ENCODE peak calls at places on chromosomes 5 and 9, in five cellular contexts. One of them, this sample, is unnamed.
A peak's percentile ranks its signal among the peaks of the same experiment; 100 is the strongest.

GRCh38 chr9:127417130-127418036 is 6.8 kb upstream of the ZNF79 start:
- DNase-seq in PC-9: peak; percentile 79
- DNase-seq in WERI-Rb-1: no peak
- DNase-seq in body of pancreas: no peak
- DNase-seq in tibial artery: no peak
- DNase-seq in this sample: no peak

GRCh38 chr9:131422241-131422792 is 28.4 kb downstream of the PRRC2B start:
- DNase-seq in PC-9: peak; percentile 59
- DNase-seq in WERI-Rb-1: no peak
- DNase-seq in body of pancreas: peak; percentile 39
- DNase-seq in tibial artery: no peak
- DNase-seq in this sample: no peak

GRCh38 chr9:35760651-35761050 is 6.6 kb upstream of the MSMP start:
- DNase-seq in PC-9: no peak
- DNase-seq in WERI-Rb-1: no peak
- DNase-seq in body of pancreas: peak; percentile 68
- DNase-seq in tibial artery: no peak
- DNase-seq in this sample: peak; percentile 86

GRCh38 chr9:21696411-21696865 is 106.0 kb upstream of the MTAP start:
- DNase-seq in PC-9: no peak
- DNase-seq in WERI-Rb-1: peak; percentile 41
- DNase-seq in body of pancreas: no peak
- DNase-seq in tibial artery: no peak
- DNase-seq in this sample: no peak

GRCh38 chr9:109556061-109556460 is 58.0 kb upstream of the PTPN3 start:
- DNase-seq in PC-9: peak; percentile 99
- DNase-seq in WERI-Rb-1: no peak
- DNase-seq in body of pancreas: no peak
- DNase-seq in tibial artery: no peak
- DNase-seq in this sample: no peak

GRCh38 chr5:138653502-138653901 is 78.3 kb upstream of the HSPA9 start:
- DNase-seq in PC-9: peak; percentile 57
- DNase-seq in WERI-Rb-1: peak; percentile 53
- DNase-seq in body of pancreas: no peak
- DNase-seq in tibial artery: no peak
- DNase-seq in this sample: peak; percentile 32

GRCh38 chr5:139710370-139711066 is 62.4 kb downstream of the CXXC5 start:
- DNase-seq in PC-9: no peak
- DNase-seq in WERI-Rb-1: peak; percentile 62
- DNase-seq in body of pancreas: peak; percentile 71
- DNase-seq in tibial artery: peak; percentile 88
- DNase-seq in this sample: peak; percentile 63

GRCh38 chr9:105295986-105296385 is 51.5 kb downstream of the SLC44A1 start:
- DNase-seq in PC-9: no peak
- DNase-seq in WERI-Rb-1: no peak
- DNase-seq in body of pancreas: no peak
- DNase-seq in tibial artery: no peak
- DNase-seq in this sample: peak; percentile 6

GRCh38 chr5:57488308-57488955 is 5.8 kb upstream of the ACTBL2 start:
- DNase-seq in PC-9: no peak
- DNase-seq in WERI-Rb-1: no peak
- DNase-seq in body of pancreas: no peak
- DNase-seq in tibial artery: no peak
- DNase-seq in this sample: peak; percentile 80

GRCh38 chr5:174943785-174944184 is 219.4 kb downstream of the MSX2 start:
- DNase-seq in PC-9: no peak
- DNase-seq in WERI-Rb-1: no peak
- DNase-seq in body of pancreas: no peak
- DNase-seq in tibial artery: no peak
- DNase-seq in this sample: no peak

DNA sequence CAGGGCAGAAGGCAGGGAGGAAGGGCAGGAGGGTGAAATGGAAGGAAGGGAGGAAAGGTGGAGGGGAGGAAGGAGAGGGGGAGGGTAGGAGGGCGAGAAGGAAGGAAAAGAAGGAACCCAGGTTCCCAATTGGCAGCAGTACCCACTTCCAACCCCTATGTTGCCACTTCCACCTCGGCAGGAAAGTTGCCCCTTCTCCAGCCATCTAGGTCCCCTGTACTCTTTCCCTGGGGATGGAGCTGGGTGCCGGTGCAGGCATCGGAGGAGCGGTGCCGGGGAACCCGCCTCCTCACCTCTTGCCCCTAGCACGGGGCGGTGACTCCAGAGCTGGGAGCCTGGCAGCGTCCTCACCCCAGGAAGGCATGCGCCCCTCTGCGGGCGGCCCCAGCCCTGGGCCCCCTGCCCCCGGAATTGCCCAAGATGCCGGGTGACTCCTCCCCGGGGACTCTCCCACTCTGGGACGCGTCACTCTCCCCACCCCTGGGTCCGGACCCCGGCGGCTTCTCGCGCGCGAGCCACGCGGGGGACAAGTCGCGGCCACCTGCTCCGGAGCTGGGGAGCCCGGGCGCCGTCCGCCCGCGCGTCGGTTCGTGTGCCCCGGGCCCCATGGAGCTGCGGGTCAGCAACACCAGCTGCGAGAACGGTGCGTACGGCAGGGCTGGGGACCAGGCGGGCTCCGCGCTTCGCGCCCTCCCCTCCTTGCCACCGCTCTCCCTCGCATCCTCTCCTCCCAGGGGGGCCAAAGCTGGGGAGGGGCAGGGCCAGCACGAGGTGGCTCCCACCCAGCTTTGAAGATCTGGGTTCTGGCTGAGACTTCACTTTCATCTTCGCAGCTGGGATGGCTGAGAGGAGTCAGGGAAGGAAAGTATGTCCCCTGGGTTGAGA is at the start of gene NIPAL4:
- DNase-seq in PC-9: no peak
- DNase-seq in WERI-Rb-1: no peak
- DNase-seq in body of pancreas: no peak
- DNase-seq in tibial artery: no peak
- DNase-seq in this sample: no peak
- H3K4me3 ChIP-seq in PC-9: peak within 1 kb of the TSS; percentile 47
- H3K4me3 ChIP-seq in WERI-Rb-1: peak within 1 kb of the TSS; percentile 43
- H3K4me3 ChIP-seq in body of pancreas: no peak within 1 kb of the TSS
- H3K4me3 ChIP-seq in tibial artery: peak within 1 kb of the TSS; percentile 49
- H3K4me3 ChIP-seq in this sample: peak within 1 kb of the TSS; percentile 51

GRCh38 chr9:89877051-89878002 is 272.5 kb downstream of the GADD45G start:
- DNase-seq in PC-9: no peak
- DNase-seq in WERI-Rb-1: peak; percentile 84
- DNase-seq in body of pancreas: peak; percentile 29
- DNase-seq in tibial artery: peak; percentile 57
- DNase-seq in this sample: no peak

GRCh38 chr9:89872913-89873707 is 268.3 kb downstream of the GADD45G start:
- DNase-seq in PC-9: no peak
- DNase-seq in WERI-Rb-1: peak; percentile 6
- DNase-seq in body of pancreas: no peak
- DNase-seq in tibial artery: peak; percentile 61
- DNase-seq in this sample: no peak

GRCh38 chr9:89873801-89874200 is 269.0 kb downstream of the GADD45G start:
- DNase-seq in PC-9: no peak
- DNase-seq in WERI-Rb-1: peak; percentile 4
- DNase-seq in body of pancreas: no peak
- DNase-seq in tibial artery: peak; percentile 52
- DNase-seq in this sample: no peak

GRCh38 chr9:89872426-89872912 is 267.7 kb downstream of the GADD45G start:
- DNase-seq in PC-9: no peak
- DNase-seq in WERI-Rb-1: peak; percentile 1
- DNase-seq in body of pancreas: no peak
- DNase-seq in tibial artery: peak; percentile 33
- DNase-seq in this sample: no peak

DNA sequence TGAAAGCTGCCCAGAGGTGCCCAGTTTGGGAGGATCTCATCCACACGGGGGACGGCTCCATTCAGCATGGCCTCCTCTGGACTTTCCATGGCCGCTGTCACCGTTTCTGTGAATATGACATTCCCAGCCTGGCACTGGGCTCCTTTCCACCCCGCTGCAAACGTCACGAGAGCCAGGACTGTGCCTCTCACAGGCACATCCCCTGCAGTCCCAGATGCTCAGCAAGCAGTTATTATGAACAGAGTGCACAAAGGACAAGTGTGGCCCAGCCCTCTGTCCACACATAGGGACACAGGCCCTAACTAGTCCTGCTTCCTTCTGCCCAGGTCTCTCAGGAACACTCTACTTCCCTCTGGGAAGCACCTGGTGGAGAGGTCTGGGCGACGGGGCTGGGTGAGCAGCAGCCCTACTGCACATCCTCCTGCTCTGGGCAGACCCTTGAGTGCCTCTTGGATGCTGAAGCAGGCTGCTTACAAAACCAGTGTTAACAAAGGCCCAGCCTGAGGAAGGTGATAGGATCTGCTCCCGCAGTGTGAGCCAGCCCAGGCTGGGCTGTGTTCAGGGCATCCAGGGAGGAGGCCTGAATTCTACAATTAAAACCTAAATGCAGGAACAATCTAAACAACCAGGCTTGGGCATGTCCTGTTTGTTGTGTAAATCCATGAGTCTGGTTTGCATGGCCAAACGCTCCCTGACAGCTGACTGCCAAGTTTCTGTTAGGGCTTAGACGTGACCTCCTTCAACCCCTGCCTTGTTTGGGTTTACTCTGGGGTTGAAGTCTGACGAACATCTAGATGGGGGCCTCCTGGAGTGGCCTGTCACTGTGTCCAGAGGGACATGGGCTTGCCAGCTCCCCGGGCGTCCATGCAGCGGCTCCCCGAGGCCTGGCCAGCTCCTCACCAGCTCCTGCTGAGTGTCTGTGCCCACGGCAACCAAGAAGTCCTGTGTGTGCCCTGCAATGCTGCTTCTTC is 269.8 kb downstream of the GADD45G start:
- DNase-seq in PC-9: no peak
- DNase-seq in WERI-Rb-1: peak; percentile 70
- DNase-seq in body of pancreas: no peak
- DNase-seq in tibial artery: peak; percentile 92
- DNase-seq in this sample: no peak
- H3K27ac ChIP-seq in PC-9: no peak overlapping the region
- H3K27ac ChIP-seq in WERI-Rb-1: peak overlapping the region; percentile 75
- H3K27ac ChIP-seq in body of pancreas: no peak overlapping the region
- H3K27ac ChIP-seq in tibial artery: peak overlapping the region; percentile 87
- H3K27ac ChIP-seq in this sample: no peak overlapping the region

DNA sequence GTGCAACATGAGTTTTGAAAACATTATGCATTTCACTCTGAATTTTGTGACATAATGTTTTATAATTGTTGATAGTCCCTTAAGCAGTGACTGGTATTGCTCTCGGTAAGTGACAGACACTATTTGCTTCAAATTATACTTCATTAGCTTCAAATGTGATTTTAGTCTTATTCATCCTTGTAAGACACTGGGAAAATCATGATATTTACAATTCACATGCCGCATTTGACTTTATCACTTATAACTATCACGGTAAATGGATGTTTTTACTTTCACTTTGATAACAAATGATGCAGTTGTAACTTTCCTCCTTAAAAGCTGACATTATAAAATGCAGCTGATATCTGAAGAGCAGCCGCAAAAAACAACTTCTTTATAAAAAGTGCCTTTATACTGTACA is 44.1 kb upstream of the ITGA2 start:
- DNase-seq in PC-9: no peak
- DNase-seq in WERI-Rb-1: no peak
- DNase-seq in body of pancreas: no peak
- DNase-seq in tibial artery: no peak
- DNase-seq in this sample: no peak
- H3K4me3 ChIP-seq in PC-9: peak overlapping the region; percentile 48
- H3K4me3 ChIP-seq in WERI-Rb-1: no peak overlapping the region
- H3K4me3 ChIP-seq in body of pancreas: no peak overlapping the region
- H3K4me3 ChIP-seq in tibial artery: peak overlapping the region; percentile 23
- H3K4me3 ChIP-seq in this sample: peak overlapping the region; percentile 26

DNA sequence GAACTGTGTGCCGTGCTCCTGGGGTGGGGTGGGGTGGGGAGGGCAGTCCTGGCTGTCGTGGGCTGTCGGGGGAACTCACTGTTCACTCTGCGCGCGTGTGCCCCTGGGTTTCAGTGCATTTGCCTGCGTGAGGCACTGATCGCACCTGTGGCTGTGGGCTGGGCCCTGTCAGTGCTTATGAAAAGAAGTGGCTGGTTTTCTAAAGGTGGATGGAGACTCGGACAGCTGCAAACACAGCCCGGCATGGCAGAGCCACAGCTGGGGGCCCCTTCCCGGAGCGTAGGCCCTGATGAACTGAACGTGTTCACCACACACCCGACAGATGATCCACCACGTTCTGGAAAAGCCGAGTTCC is 42.7 kb downstream of the NKD2 start:
- DNase-seq in PC-9: no peak
- DNase-seq in WERI-Rb-1: no peak
- DNase-seq in body of pancreas: no peak
- DNase-seq in tibial artery: no peak
- DNase-seq in this sample: no peak
- H3K27ac ChIP-seq in PC-9: no peak overlapping the region
- H3K27ac ChIP-seq in WERI-Rb-1: no peak overlapping the region
- H3K27ac ChIP-seq in body of pancreas: no peak overlapping the region
- H3K27ac ChIP-seq in tibial artery: no peak overlapping the region
- H3K27ac ChIP-seq in this sample: no peak overlapping the region

GRCh38 chr5:100828071-100828689 is 74.9 kb downstream of the ST8SIA4 start:
- DNase-seq in PC-9: no peak
- DNase-seq in WERI-Rb-1: no peak
- DNase-seq in body of pancreas: no peak
- DNase-seq in tibial artery: no peak
- DNase-seq in this sample: no peak

GRCh38 chr5:100826133-100826532 is 76.9 kb downstream of the ST8SIA4 start:
- DNase-seq in PC-9: no peak
- DNase-seq in WERI-Rb-1: no peak
- DNase-seq in body of pancreas: no peak
- DNase-seq in tibial artery: no peak
- DNase-seq in this sample: no peak

GRCh38 chr5:100828756-100829342 is 74.2 kb downstream of the ST8SIA4 start:
- DNase-seq in PC-9: no peak
- DNase-seq in WERI-Rb-1: no peak
- DNase-seq in body of pancreas: no peak
- DNase-seq in tibial artery: no peak
- DNase-seq in this sample: no peak

GRCh38 chr5:100824635-100825034 is 78.4 kb downstream of the ST8SIA4 start:
- DNase-seq in PC-9: no peak
- DNase-seq in WERI-Rb-1: no peak
- DNase-seq in body of pancreas: no peak
- DNase-seq in tibial artery: no peak
- DNase-seq in this sample: no peak

GRCh38 chr5:100827481-100827889 is 75.6 kb downstream of the ST8SIA4 start:
- DNase-seq in PC-9: no peak
- DNase-seq in WERI-Rb-1: no peak
- DNase-seq in body of pancreas: no peak
- DNase-seq in tibial artery: no peak
- DNase-seq in this sample: peak; percentile 15
- H3K4me3 ChIP-seq in PC-9: no peak overlapping the region
- H3K4me3 ChIP-seq in WERI-Rb-1: no peak overlapping the region
- H3K4me3 ChIP-seq in body of pancreas: no peak overlapping the region
- H3K4me3 ChIP-seq in tibial artery: no peak overlapping the region
- H3K4me3 ChIP-seq in this sample: no peak overlapping the region

GRCh38 chr5:107388111-107388861 is 282.5 kb downstream of the EFNA5 start:
- DNase-seq in PC-9: peak; percentile 98
- DNase-seq in WERI-Rb-1: no peak
- DNase-seq in body of pancreas: no peak
- DNase-seq in tibial artery: no peak
- DNase-seq in this sample: peak; percentile 85

GRCh38 chr5:107385701-107386100 is 285.0 kb downstream of the EFNA5 start:
- DNase-seq in PC-9: no peak
- DNase-seq in WERI-Rb-1: no peak
- DNase-seq in body of pancreas: no peak
- DNase-seq in tibial artery: no peak
- DNase-seq in this sample: no peak

GRCh38 chr5:107389130-107389553 is 281.6 kb downstream of the EFNA5 start:
- DNase-seq in PC-9: peak; percentile 97
- DNase-seq in WERI-Rb-1: no peak
- DNase-seq in body of pancreas: peak; percentile 24
- DNase-seq in tibial artery: no peak
- DNase-seq in this sample: peak; percentile 89

GRCh38 chr5:107391787-107392186 is 278.9 kb downstream of the EFNA5 start:
- DNase-seq in PC-9: no peak
- DNase-seq in WERI-Rb-1: no peak
- DNase-seq in body of pancreas: no peak
- DNase-seq in tibial artery: no peak
- DNase-seq in this sample: no peak

GRCh38 chr5:107389769-107390168 is 281.0 kb downstream of the EFNA5 start:
- DNase-seq in PC-9: peak; percentile 78
- DNase-seq in WERI-Rb-1: no peak
- DNase-seq in body of pancreas: no peak
- DNase-seq in tibial artery: no peak
- DNase-seq in this sample: no peak
- H3K27ac ChIP-seq in PC-9: peak overlapping the region; percentile 94
- H3K27ac ChIP-seq in WERI-Rb-1: no peak overlapping the region
- H3K27ac ChIP-seq in body of pancreas: no peak overlapping the region
- H3K27ac ChIP-seq in tibial artery: no peak overlapping the region
- H3K27ac ChIP-seq in this sample: peak overlapping the region; percentile 96